ENCODE peak calls at places on chromosomes 4 and X, in nine cellular contexts. C, V, F, R, H, A, N, W and B are unnamed samples.

GRCh38 chrX:154804957-154805695 is at the start of gene MPP1:
- DNase-seq in R (peak; percentile 70), A (peak; percentile 18), C (peak; percentile 93), H (peak; percentile 88), N (peak; percentile 44), V (peak; percentile 87), W (peak; percentile 81), F (peak; percentile 86), B (no peak)

GRCh38 chr4:78596111-78596742 is 44.7 kb downstream of the ANXA3 start:
- DNase-seq in R (no peak), F (no peak), W (no peak), V (no peak), A (no peak), C (no peak), N (no peak), H (no peak), B (no peak)

GRCh38 chrX:150032742-150033141 is 94.5 kb upstream of the EOLA2 start:
- DNase-seq in C (no peak), V (no peak), H (no peak), W (no peak), A (no peak), F (peak; percentile 87), N (peak; percentile 84), R (peak; percentile 46), B (no peak)

GRCh38 chrX:47202316-47202715 is 8.7 kb downstream of the UBA1 start:
- DNase-seq in F (no peak), A (no peak), R (no peak), C (no peak), V (no peak), W (no peak), H (no peak), N (no peak), B (no peak)

GRCh38 chrX:112784692-112785091 is 55.9 kb downstream of the AMOT start:
- DNase-seq in C (no peak), F (no peak), H (no peak), N (no peak), A (no peak), W (no peak), V (no peak), R (no peak), B (no peak)

GRCh38 chr4:141640692-141641091 is 4.3 kb downstream of the IL15 start:
- DNase-seq in A (no peak), W (no peak), N (no peak), H (no peak), C (no peak), R (no peak), V (no peak), F (no peak), B (no peak)

GRCh38 chr4:111883557-111883999 is 261.7 kb upstream of the FAM241A start:
- DNase-seq in F (no peak), A (no peak), N (no peak), R (peak; percentile 81), H (no peak), C (no peak), V (no peak), W (no peak), B (peak; percentile 82)

GRCh38 chr4:174626310-174627022 is 104.2 kb upstream of the HPGD start:
- DNase-seq in A (no peak), R (no peak), W (no peak), N (no peak), C (no peak), V (no peak), H (no peak), F (no peak), B (no peak)

GRCh38 chr4:23904639-23905061 is 14.8 kb upstream of the PPARGC1A start:
- DNase-seq in N (no peak), F (no peak), W (no peak), V (no peak), H (no peak), A (no peak), R (no peak), C (no peak), B (peak; percentile 28)

GRCh38 chr4:77021614-77022089 is 54.1 kb downstream of the CCNI start:
- DNase-seq in W (peak; percentile 28), N (no peak), A (peak; percentile 53), F (no peak), H (no peak), C (no peak), V (no peak), R (no peak), B (no peak)

GRCh38 chr4:125168531-125168930 is 146.2 kb upstream of the FAT4 start:
- DNase-seq in W (no peak), C (no peak), N (no peak), F (no peak), R (no peak), A (no peak), V (no peak), H (no peak), B (no peak)

GRCh38 chrX:39821011-39821708 is 276.6 kb downstream of the BCOR start:
- DNase-seq in W (peak; percentile 60), N (no peak), V (no peak), H (no peak), A (no peak), R (peak; percentile 58), F (no peak), C (peak; percentile 74), B (no peak)

GRCh38 chr4:107578321-107578720 is 141.7 kb downstream of the PAPSS1 start:
- DNase-seq in V (no peak), F (peak; percentile 32), R (no peak), N (no peak), C (no peak), W (no peak), H (no peak), A (peak; percentile 11), B (no peak)

GRCh38 chr4:139770361-139770760 is 104.7 kb downstream of the MGST2 start:
- DNase-seq in F (no peak), W (no peak), V (no peak), C (no peak), A (no peak), H (no peak), R (no peak), N (no peak), B (no peak)

GRCh38 chr4:2135083-2135482 is 76.0 kb downstream of the NAT8L start:
- DNase-seq in V (no peak), F (no peak), N (no peak), W (peak; percentile 11), R (peak; percentile 72), A (peak; percentile 0), C (no peak), H (no peak), B (peak; percentile 64)

GRCh38 chr4:141652161-141652778 is 15.9 kb downstream of the IL15 start:
- DNase-seq in H (no peak), W (no peak), N (no peak), A (peak; percentile 61), F (no peak), V (no peak), R (no peak), C (no peak), B (peak; percentile 37)

GRCh38 chr4:184231573-184231972 is 13.9 kb upstream of the ENPP6 start:
- DNase-seq in R (no peak), W (no peak), V (no peak), A (no peak), N (no peak), H (no peak), F (no peak), C (no peak), B (no peak)
- H3K4me3 ChIP-seq in R (no peak overlapping the region), W (no peak overlapping the region), V (no peak overlapping the region), A (no peak overlapping the region), N (no peak overlapping the region), H (no peak overlapping the region), F (no peak overlapping the region), C (no peak overlapping the region), B (no peak overlapping the region)

DNA sequence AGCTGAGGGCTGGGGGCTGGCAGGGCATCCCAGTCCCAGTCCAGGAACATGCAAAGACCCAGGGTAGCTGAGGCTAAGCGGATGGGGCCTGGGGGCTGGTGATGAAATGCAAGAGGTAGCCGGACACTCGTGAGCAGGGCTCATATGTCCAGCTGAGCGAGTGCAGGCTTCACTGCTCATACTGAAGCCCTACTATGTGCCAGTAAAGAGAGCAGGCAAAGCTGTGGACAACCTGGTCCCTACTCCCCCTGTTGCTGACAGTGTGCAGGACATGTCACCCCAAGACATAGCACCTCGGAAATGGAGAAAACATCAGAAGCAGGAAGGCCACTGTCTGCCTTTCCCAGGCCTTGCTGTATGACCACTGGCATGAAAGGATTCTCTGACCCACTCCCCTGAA is 122.4 kb upstream of the STX18 start:
- DNase-seq in C (no peak), W (no peak), R (no peak), N (no peak), V (no peak), H (no peak), A (no peak), F (no peak), B (no peak)
- H3K27me3 ChIP-seq in C (no peaks in the 10 kb centered on the region), W (no peaks in the 10 kb centered on the region), R (no peaks in the 10 kb centered on the region), N (no peaks in the 10 kb centered on the region), V (no peaks in the 10 kb centered on the region), H (no peaks in the 10 kb centered on the region), A (no peaks in the 10 kb centered on the region), F (no peaks in the 10 kb centered on the region), B (no peaks in the 10 kb centered on the region)

DNA sequence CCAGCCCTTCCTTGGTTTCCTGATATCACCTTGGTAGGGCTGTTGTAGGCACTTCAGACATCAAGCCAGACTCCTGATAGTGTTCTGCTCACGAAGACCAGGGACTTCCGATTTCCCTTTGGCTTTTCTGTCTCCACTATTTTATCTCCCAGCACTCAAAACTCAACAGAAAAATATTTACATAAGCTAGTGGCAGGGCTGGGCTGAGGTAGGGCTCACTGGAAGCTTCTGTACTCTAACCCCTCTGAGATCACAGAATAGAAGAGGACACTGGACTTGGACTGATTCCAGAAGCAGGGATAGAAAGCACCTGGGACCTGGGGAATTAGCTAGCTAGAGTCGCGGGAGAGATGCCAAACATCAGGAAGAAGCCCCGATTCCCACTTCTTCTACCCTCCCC is 34.3 kb upstream of the EFNB1 start:
- DNase-seq in R (no peak), V (no peak), N (no peak), C (no peak), A (no peak), H (no peak), F (no peak), W (no peak), B (no peak)
- H3K9me3 ChIP-seq in R (no peaks in the 10 kb centered on the region), V (no peaks in the 10 kb centered on the region), N (no peaks in the 10 kb centered on the region), C (no peaks in the 10 kb centered on the region), A (no peaks in the 10 kb centered on the region), H (no peaks in the 10 kb centered on the region), F (no peaks in the 10 kb centered on the region), W (no peaks in the 10 kb centered on the region), B (no peaks in the 10 kb centered on the region)

GRCh38 chrX:138710311-138710791 is 1.2 kb downstream of the FGF13 start:
- DNase-seq in A (no peak), V (no peak), R (no peak), F (no peak), H (no peak), W (peak; percentile 47), C (peak; percentile 74), N (no peak), B (peak; percentile 4)

GRCh38 chrX:138710866-138711331 is 618 bp downstream of the FGF13 start:
- DNase-seq in H (peak; percentile 46), N (no peak), R (peak; percentile 21), A (no peak), W (peak; percentile 66), F (no peak), C (peak; percentile 75), V (peak; percentile 57), B (peak; percentile 2)

GRCh38 chrX:138709886-138710285 is 1.6 kb downstream of the FGF13 start:
- DNase-seq in H (no peak), N (no peak), R (no peak), F (no peak), V (no peak), W (peak; percentile 59), C (no peak), A (no peak), B (peak; percentile 23)

GRCh38 chrX:138711399-138712347 is at the start of gene FGF13:
- DNase-seq in H (peak; percentile 49), N (no peak), R (peak; percentile 71), V (peak; percentile 68), W (peak; percentile 90), A (no peak), F (peak; percentile 34), C (peak; percentile 78), B (peak; percentile 42)

GRCh38 chrX:138708268-138708667 is 3.2 kb downstream of the FGF13 start:
- DNase-seq in V (no peak), C (no peak), W (peak; percentile 58), H (no peak), A (no peak), R (no peak), N (no peak), F (no peak), B (no peak)
- H3K4me3 ChIP-seq in V (no peak overlapping the region), C (no peak overlapping the region), W (peak overlapping the region; percentile 58), H (no peak overlapping the region), A (no peak overlapping the region), R (no peak overlapping the region), N (no peak overlapping the region), F (no peak overlapping the region), B (no peak overlapping the region)